ENCODE peak calls at places on chromosomes 13 and 19, in seven cellular contexts. Z, J, I, T, Y, K and A are unnamed samples.

GRCh38 chr19:5895890-5896289 is 7.7 kb downstream of the NDUFA11 start:
- DNase-seq in K (no peak), J (no peak), Y (no peak), I (no peak), Z (no peak), T (no peak), A (no peak)

GRCh38 chr19:44499559-44499958 is 763 bp downstream of the ZNF180 start:
- DNase-seq in Y (no peak), T (no peak), J (no peak), K (no peak), I (no peak), Z (no peak), A (no peak)

GRCh38 chr13:22194106-22194810 is 523.4 kb downstream of the FGF9 start:
- DNase-seq in Z (no peak), J (no peak), I (no peak), K (no peak), Y (no peak), T (no peak), A (no peak)

GRCh38 chr13:95236774-95237173 is 64.5 kb downstream of the ABCC4 start:
- DNase-seq in I (no peak), Y (no peak), Z (no peak), K (no peak), J (peak; percentile 60), T (no peak), A (no peak)

GRCh38 chr13:45933203-45934014 is 81.9 kb upstream of the SIAH3 start:
- DNase-seq in K (no peak), I (no peak), Z (no peak), Y (no peak), J (no peak), T (no peak), A (no peak)

GRCh38 chr13:60282708-60283107 is 114.3 kb upstream of the TDRD3 start:
- DNase-seq in J (no peak), K (no peak), I (no peak), Z (no peak), Y (no peak), T (no peak), A (no peak)

GRCh38 chr19:768424-768823 is 17.5 kb downstream of the MISP start:
- DNase-seq in J (no peak), T (no peak), I (peak; percentile 89), Y (no peak), K (no peak), Z (no peak), A (no peak)

GRCh38 chr13:96779691-96780090 is 214.6 kb downstream of the OXGR1 start:
- DNase-seq in Y (no peak), I (no peak), K (no peak), T (no peak), Z (no peak), J (no peak), A (no peak)

GRCh38 chr13:84439108-84439507 is 556.8 kb upstream of the SLITRK1 start:
- DNase-seq in Y (no peak), J (no peak), Z (peak; percentile 11), K (no peak), T (no peak), I (no peak), A (no peak)

GRCh38 chr19:46453661-46454060 is 17.7 kb downstream of the PNMA8A start:
- DNase-seq in Y (no peak), J (no peak), K (no peak), T (no peak), Z (no peak), I (no peak), A (no peak)

GRCh38 chr13:84121456-84121855 is 239.2 kb upstream of the SLITRK1 start:
- DNase-seq in T (no peak), I (no peak), J (no peak), K (no peak), Y (no peak), Z (peak; percentile 33), A (no peak)

GRCh38 chr13:27339299-27339698 is 68.7 kb downstream of the RASL11A start:
- DNase-seq in I (no peak), Z (peak; percentile 68), J (no peak), T (peak; percentile 39), Y (no peak), K (peak; percentile 46), A (peak; percentile 23)

DNA sequence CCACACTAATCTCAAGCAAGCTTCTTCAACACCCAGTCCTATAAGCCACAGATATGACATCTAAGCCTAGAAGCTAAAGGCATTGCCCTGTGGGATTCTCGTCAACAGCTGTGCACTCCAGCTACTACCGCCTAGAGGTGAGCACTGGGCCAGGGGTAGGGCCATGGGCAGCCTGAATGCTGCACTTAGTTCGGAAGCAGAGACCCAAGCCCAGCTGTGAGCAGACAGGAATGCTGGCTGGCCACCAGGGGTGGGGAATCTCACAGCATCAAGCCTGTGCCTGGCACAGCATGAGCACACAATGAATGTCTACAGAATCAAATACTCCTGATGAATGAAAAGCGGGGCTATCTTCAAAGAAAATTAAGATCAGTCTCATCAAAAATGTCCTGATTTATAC is 167.5 kb upstream of the UBL3 start:
- DNase-seq in Z (peak; percentile 43), K (no peak), Y (no peak), T (no peak), I (no peak), J (no peak), A (no peak)
- TF ChIP-seq CTCF in Z (peak; percentile 13), K (no peak), Y (no peak), T (no peak), I (peak; percentile 12), J (no peak), A (peak; percentile 34)

DNA sequence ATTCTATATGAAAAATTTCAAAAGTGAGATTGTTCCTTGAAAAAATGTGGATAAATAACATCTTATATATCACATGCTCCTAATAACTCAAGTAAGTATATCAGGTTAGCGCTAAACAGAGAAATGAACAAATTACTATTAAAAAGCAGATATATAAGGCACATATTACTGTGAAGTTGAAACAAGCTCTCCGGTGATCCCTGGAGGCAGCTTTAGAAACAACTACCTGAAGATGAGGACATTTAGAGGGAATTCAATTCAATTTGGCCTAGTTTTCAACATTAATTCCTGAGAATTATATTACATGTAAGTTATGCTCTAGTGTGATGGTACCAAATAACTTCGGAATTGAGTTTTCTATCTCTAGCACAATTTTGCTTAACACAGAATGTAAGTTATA is 1373.6 kb upstream of the SPRY2 start:
- DNase-seq in Y (no peak), J (no peak), T (no peak), I (no peak), K (no peak), Z (no peak), A (no peak)
- TF ChIP-seq CTCF in Y (no peak), J (no peak), T (no peak), I (no peak), K (no peak), Z (no peak), A (no peak)

GRCh38 chr19:19445911-19446361 is 40.5 kb downstream of the GATAD2A start:
- DNase-seq in K (no peak), Y (no peak), I (no peak), T (no peak), J (no peak), Z (no peak), A (no peak)

GRCh38 chr19:19443283-19443682 is 37.8 kb downstream of the GATAD2A start:
- DNase-seq in Z (no peak), K (no peak), I (no peak), Y (no peak), T (no peak), J (no peak), A (no peak)

GRCh38 chr19:19445288-19445687 is 39.8 kb downstream of the GATAD2A start:
- DNase-seq in Z (no peak), K (no peak), Y (no peak), J (no peak), T (no peak), I (no peak), A (no peak)

GRCh38 chr19:19444694-19445155 is 39.2 kb downstream of the GATAD2A start:
- DNase-seq in K (no peak), I (no peak), Y (no peak), J (peak; percentile 66), Z (no peak), T (no peak), A (no peak)

GRCh38 chr19:19443902-19444693 is 38.6 kb downstream of the GATAD2A start:
- DNase-seq in J (no peak), Z (no peak), K (no peak), I (no peak), Y (no peak), T (no peak), A (no peak)
- TF ChIP-seq CTCF in J (no peak), Z (no peak), K (no peak), I (no peak), Y (no peak), T (no peak), A (no peak)

GRCh38 chr19:29671393-29672076 is 6.3 kb downstream of the PLEKHF1 start:
- DNase-seq in Z (no peak), J (peak; percentile 72), K (peak; percentile 89), I (no peak), T (peak; percentile 91), Y (peak; percentile 72), A (no peak)
- TF ChIP-seq CTCF in Z (no peak), J (peak; percentile 52), K (peak; percentile 62), I (no peak), T (peak; percentile 56), Y (no peak), A (peak; percentile 50)

DNA sequence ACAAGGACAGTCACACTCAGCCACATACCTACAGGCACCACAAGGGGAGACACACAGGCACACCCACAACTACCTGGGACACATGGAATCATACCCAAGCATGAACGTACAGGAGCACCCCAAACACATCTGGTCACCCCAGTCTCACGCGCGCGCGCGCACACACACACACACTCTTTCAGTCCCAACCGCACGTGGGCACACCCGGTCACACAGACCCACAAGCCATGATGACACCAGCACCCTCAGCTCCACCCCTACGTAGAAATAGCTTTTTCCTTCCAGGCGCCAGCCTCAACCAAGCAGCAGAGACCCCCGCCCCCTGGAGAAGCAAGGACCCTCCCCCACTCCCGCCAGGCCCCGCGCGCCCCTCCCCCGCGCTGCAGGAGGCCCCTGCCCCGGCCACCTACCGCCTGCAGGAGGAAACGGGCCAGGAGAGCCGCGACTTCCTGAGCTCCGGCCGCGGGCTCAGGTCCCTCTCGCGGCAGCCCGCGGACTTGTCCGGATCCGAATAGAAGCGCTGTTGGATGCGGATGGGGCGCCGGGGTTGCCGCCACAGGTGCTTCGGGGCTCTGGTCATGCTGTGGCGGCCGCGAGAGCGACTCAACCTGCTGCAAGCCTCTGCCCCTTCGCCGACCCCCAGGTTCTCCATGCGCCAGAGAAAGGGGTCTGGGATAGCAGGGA is 6.4 kb upstream of the PDE4C start:
- DNase-seq in T (no peak), I (no peak), J (no peak), Z (no peak), Y (no peak), K (no peak), A (no peak)
- TF ChIP-seq CTCF in T (no peak), I (no peak), J (no peak), Z (no peak), Y (no peak), K (no peak), A (peak; percentile 43)

DNA sequence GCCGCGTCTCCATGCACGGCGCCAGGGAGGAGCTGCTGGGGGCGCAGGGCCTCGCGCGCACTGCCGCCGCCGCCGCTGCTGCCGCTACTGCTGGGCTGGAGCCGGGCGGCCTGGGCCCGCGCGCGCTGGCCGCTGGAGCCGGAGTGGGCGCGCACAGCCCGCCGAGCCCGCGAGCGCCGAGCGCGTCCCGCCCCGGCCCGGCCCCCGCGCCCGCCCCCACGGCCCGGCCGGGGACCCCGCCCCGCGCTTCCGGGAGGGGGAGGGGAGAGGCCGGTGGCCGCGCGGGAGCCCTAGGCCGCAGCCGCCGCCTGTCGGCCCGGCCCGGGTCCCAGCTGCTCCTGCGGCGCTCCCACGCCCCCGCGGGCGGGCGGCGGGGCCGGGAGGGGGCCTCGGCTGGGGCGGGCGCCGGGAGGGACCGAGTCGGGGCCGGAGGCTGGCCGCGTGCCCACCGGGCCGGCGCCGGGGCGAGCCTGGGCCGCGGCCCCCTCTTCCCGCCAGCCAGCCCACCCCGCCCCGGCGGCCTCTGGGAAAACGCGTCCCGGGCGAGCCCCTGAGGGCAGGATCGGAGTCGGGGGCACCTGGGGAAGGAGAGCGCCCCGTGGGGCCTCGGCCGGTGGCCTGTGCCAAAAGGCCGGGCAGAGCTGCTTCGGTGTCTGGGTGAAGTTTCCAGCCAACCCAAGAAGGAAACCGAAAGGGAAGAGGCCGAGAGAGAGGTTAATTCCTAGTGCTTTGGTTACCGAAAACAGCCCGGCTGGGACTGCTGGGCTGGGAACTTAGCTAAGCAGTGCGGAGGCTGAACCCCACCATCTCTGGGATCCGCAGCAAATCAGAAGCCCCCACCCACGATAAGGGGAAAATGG is at the start of gene STK24:
- DNase-seq in T (peak; percentile 15), J (peak; percentile 73), Z (peak; percentile 57), Y (peak; percentile 86), I (peak; percentile 55), K (peak; percentile 56), A (peak; percentile 59)
- TF ChIP-seq CTCF in T (no peak), J (no peak), Z (no peak), Y (no peak), I (no peak), K (no peak), A (no peak)